ENCODE peak calls at places on chromosomes 11 and 22, in ten cellular contexts. Z is PC-9, W is mucosa of descending colon, P is Caco-2, C is MCF 10A, N is cardiac fibroblast, B is fibroblast of mammary gland, L is AG04450, D is thyroid gland, J is cardiac muscle cell. H is an unnamed sample.

GRCh38 chr22:28976588-28976987 is 85.0 kb downstream of the C22orf31 start:
- DNase-seq in D (no peak), L (peak), C (peak), W (no peak), J (peak), N (peak), P (no peak), B (peak), Z (no peak), H (no peak)

GRCh38 chr11:39571081-39571480 is 1888.4 kb downstream of the LRRC4C start:
- DNase-seq in J (no peak), Z (no peak), D (no peak), C (peak), L (no peak), N (no peak), B (no peak), P (no peak), W (no peak), H (no peak)

GRCh38 chr11:1564535-1565172 is 7.4 kb downstream of the DUSP8 start:
- DNase-seq in W (peak), B (peak), Z (no peak), D (no peak), N (peak), C (peak), L (peak), J (peak), P (no peak), H (no peak)

GRCh38 chr11:96112192-96113099 is 188.5 kb upstream of the MTMR2 start:
- DNase-seq in Z (no peak), N (peak), L (no peak), B (no peak), J (peak), P (no peak), W (no peak), D (no peak), C (no peak), H (no peak)

GRCh38 chr11:20937826-20938225 is 268.4 kb downstream of the NELL1 start:
- DNase-seq in W (no peak), B (no peak), Z (no peak), N (no peak), L (no peak), P (no peak), C (no peak), J (no peak), D (no peak), H (no peak)

GRCh38 chr11:105767945-105768344 is 158.1 kb downstream of the GRIA4 start:
- DNase-seq in D (no peak), P (no peak), N (no peak), W (no peak), C (no peak), L (no peak), J (no peak), Z (no peak), B (no peak), H (no peak)

GRCh38 chr22:50641696-50642607 is 14.0 kb upstream of the ARSA start:
- DNase-seq in Z (no peak), P (no peak), N (peak), J (peak), L (no peak), W (no peak), C (no peak), B (peak), D (peak), H (no peak)

GRCh38 chr11:66715346-66716085 is 13.5 kb downstream of the SPTBN2 start:
- DNase-seq in N (no peak), P (no peak), W (peak), B (no peak), D (no peak), Z (no peak), J (no peak), L (no peak), C (no peak), H (no peak)

GRCh38 chr11:111826322-111826950 is 44.9 kb downstream of the ALG9 start:
- DNase-seq in J (no peak), W (no peak), C (no peak), B (no peak), P (no peak), Z (no peak), D (no peak), L (no peak), N (no peak), H (no peak)

GRCh38 chr22:31947296-31947695 is 3.0 kb downstream of the YWHAH start:
- DNase-seq in J (peak), D (no peak), P (no peak), N (peak), B (peak), L (no peak), Z (no peak), C (peak), W (no peak), H (no peak)

GRCh38 chr11:33920838-33921613 is 29.1 kb upstream of the LMO2 start:
- DNase-seq in N (no peak), B (no peak), P (no peak), Z (no peak), D (no peak), L (no peak), W (no peak), J (peak), C (no peak), H (no peak)

GRCh38 chr22:17965538-17966402 is 58.6 kb downstream of the MICAL3 start:
- DNase-seq in C (no peak), P (no peak), N (no peak), J (no peak), B (no peak), W (no peak), D (no peak), Z (no peak), L (no peak), H (no peak)

GRCh38 chr22:46287873-46288751 is 8.6 kb upstream of the GTSE1 start:
- DNase-seq in P (no peak), W (peak), L (no peak), N (no peak), C (no peak), D (peak), Z (no peak), J (no peak), B (no peak), H (no peak)

GRCh38 chr11:13324709-13325108 is 47.1 kb downstream of the BMAL1 start:
- DNase-seq in B (no peak), C (no peak), W (no peak), L (no peak), Z (no peak), P (no peak), N (no peak), J (no peak), D (no peak), H (no peak)

GRCh38 chr22:39956932-39957664 is 3.1 kb upstream of the TMA7B start:
- DNase-seq in B (no peak), L (no peak), Z (no peak), N (no peak), W (no peak), J (no peak), D (no peak), P (no peak), C (no peak), H (no peak)

GRCh38 chr11:4559527-4560440 is 14.8 kb downstream of the OR52M1 start:
- DNase-seq in N (no peak), L (no peak), Z (no peak), C (no peak), W (no peak), P (no peak), B (no peak), D (peak), J (no peak), H (no peak)

GRCh38 chr11:126542621-126543020 is 187.1 kb downstream of the ST3GAL4 start:
- DNase-seq in J (no peak), L (no peak), W (no peak), P (no peak), N (no peak), D (no peak), Z (no peak), C (no peak), B (no peak), H (no peak)

GRCh38 chr11:14907411-14908213 is 15.6 kb upstream of the CYP2R1 start:
- DNase-seq in L (no peak), N (peak), B (peak), P (peak), W (peak), D (peak), C (peak), Z (peak), J (peak), H (peak)

GRCh38 chr11:61969838-61970452 is 2.5 kb upstream of the FTH1 start:
- DNase-seq in N (peak), Z (no peak), J (peak), W (no peak), B (peak), C (peak), D (no peak), P (no peak), L (no peak), H (no peak)

GRCh38 chr22:46163498-46163897 is 13.2 kb downstream of the PPARA start:
- DNase-seq in Z (no peak), N (no peak), D (no peak), C (no peak), W (no peak), L (no peak), J (no peak), P (no peak), B (no peak), H (no peak)

GRCh38 chr22:27726726-27727449 is 74.7 kb downstream of the MN1 start:
- DNase-seq in C (peak), N (peak), L (no peak), P (no peak), D (peak), J (peak), Z (peak), W (peak), B (peak), H (peak)

GRCh38 chr11:34499719-34500505 is 13.7 kb downstream of the ELF5 start:
- DNase-seq in Z (no peak), N (no peak), W (no peak), C (no peak), J (no peak), B (no peak), P (no peak), L (no peak), D (no peak), H (no peak)

GRCh38 chr11:39236916-39237315 is 2222.5 kb downstream of the LRRC4C start:
- DNase-seq in D (no peak), B (no peak), P (peak), L (no peak), J (no peak), C (peak), Z (no peak), W (no peak), N (no peak), H (no peak)

GRCh38 chr11:2777871-2778629 is 78.3 kb upstream of the KCNQ1OT1 start:
- DNase-seq in W (peak), N (no peak), C (no peak), L (no peak), B (no peak), P (no peak), D (peak), Z (no peak), J (no peak), H (peak)

GRCh38 chr11:58734681-58735490 is 3.1 kb upstream of the GLYAT start:
- DNase-seq in P (no peak), L (no peak), Z (no peak), W (no peak), D (no peak), N (no peak), C (peak), J (no peak), B (no peak), H (no peak)

GRCh38 chr22:37639070-37639760 is at the start of gene SH3BP1:
- DNase-seq in N (peak), W (peak), L (no peak), D (peak), P (peak), C (peak), B (no peak), J (peak), Z (peak), H (peak)

GRCh38 chr11:65329503-65329902 is 4.1 kb upstream of the DPF2 start:
- DNase-seq in C (no peak), D (no peak), L (no peak), W (no peak), Z (no peak), B (no peak), J (no peak), N (no peak), P (no peak), H (no peak)

GRCh38 chr11:125992893-125993292 is 47.0 kb downstream of the VSIG10L2 start:
- DNase-seq in D (no peak), L (no peak), C (no peak), P (no peak), B (no peak), N (no peak), Z (no peak), J (no peak), W (no peak), H (no peak)

DNA sequence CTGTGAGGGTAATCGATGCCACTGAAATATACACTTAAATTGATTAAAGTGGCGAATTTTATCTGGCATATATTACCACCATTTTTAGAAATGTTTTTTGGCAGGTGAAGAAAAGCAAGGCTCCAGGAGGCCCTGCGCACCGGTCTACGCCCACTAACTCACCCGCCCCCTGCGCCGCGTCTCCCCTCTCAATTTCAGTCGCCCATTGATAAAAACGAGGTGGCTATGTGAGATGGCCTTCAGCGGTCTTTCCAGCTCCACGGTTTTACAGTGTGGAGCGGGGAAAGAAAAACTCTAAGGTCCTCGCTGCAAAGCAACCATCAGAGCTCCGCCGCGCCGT is 602 bp upstream of the AQP11 start:
- DNase-seq in W (no peak), N (no peak), P (no peak), B (no peak), D (no peak), L (no peak), Z (no peak), J (no peak), C (no peak), H (no peak)
- TF ChIP-seq CTCF in W (no peak), N (no peak), P (no peak), B (no peak), D (no peak), L (no peak), Z (no peak), J (no peak), C (no peak), H (no peak)

GRCh38 chr22:24107668-24108067 is 73.6 kb upstream of the SUSD2 start:
- DNase-seq in N (peak), C (peak), B (peak), Z (no peak), J (peak), L (peak), D (peak), W (peak), P (no peak), H (no peak)
- TF ChIP-seq CTCF in N (peak), C (no peak), B (peak), Z (no peak), J (peak), L (peak), D (no peak), W (no peak), P (no peak), H (no peak)

GRCh38 chr11:119155733-119156492 is 7.1 kb downstream of the ABCG4 start:
- DNase-seq in D (no peak), Z (no peak), N (no peak), J (no peak), W (no peak), L (no peak), B (peak), P (peak), C (peak), H (peak)
- TF ChIP-seq CTCF in D (no peak), Z (peak), N (no peak), J (peak), W (no peak), L (peak), B (peak), P (peak), C (no peak), H (no peak)

DNA sequence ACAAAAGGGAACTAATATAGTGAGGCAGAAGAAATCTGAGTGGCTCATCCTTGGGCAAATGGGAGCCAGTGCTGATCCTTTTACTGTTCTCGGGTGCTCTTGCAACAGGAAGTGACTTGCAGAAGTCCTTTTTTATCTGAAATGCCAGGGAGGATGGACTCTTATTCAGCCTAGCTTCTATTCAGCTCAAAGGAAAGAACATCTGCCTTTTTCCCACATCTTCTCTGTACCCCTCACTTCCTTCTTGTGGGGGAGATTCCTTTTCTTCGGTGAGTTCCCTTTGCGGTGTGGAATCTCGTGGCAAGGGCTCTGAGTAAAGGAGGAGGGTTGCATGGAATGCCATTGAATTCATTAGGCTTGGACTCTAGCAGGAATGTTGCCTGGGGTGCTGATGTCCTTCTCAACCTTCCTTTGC is 76.2 kb downstream of the ZBTB16 start:
- DNase-seq in L (no peak), J (peak), C (no peak), N (peak), B (no peak), Z (no peak), W (no peak), D (no peak), P (no peak), H (no peak)
- TF ChIP-seq CTCF in L (no peak), J (no peak), C (no peak), N (no peak), B (no peak), Z (no peak), W (no peak), D (no peak), P (no peak), H (no peak)